ENCODE peak calls at places on chromosomes 1 and 21, in four cellular contexts. P is K562, H is HepG2, K is GM12878. U is an unnamed sample.

GRCh38 chr1:210362526-210362925 is 33.8 kb downstream of the HHAT start:
- DNase-seq in P (no peak), H (no peak), K (no peak), U (no peak)

GRCh38 chr21:45157932-45158331 is 83.6 kb downstream of the ADARB1 start:
- DNase-seq in P (no peak), H (no peak), K (no peak), U (no peak)

GRCh38 chr21:38139380-38140168 is 117.2 kb upstream of the KCNJ15 start:
- DNase-seq in P (no peak), H (peak; percentile 7), K (no peak), U (peak; percentile 66)

GRCh38 chr1:38581396-38581795 is 278.2 kb downstream of the RRAGC start:
- DNase-seq in P (no peak), H (no peak), K (no peak), U (no peak)

GRCh38 chr1:92439291-92439690 is 47.4 kb downstream of the GFI1 start:
- DNase-seq in P (no peak), H (no peak), K (peak; percentile 13), U (no peak)

GRCh38 chr1:101139130-101139529 is 97.7 kb upstream of the S1PR1 start:
- DNase-seq in P (no peak), H (no peak), K (no peak), U (no peak)

GRCh38 chr1:206911064-206911663 is 10.6 kb downstream of the FCMR start:
- DNase-seq in P (peak; percentile 86), H (peak; percentile 16), K (no peak), U (peak; percentile 85)

GRCh38 chr1:188043536-188044245 is 1214.9 kb downstream of the PLA2G4A start:
- DNase-seq in P (no peak), H (no peak), K (no peak), U (no peak)

GRCh38 chr21:42592156-42592820 is 61.1 kb upstream of the PDE9A start:
- DNase-seq in P (no peak), H (no peak), K (no peak), U (no peak)

GRCh38 chr1:66968574-66968973 is 43.8 kb downstream of the MIER1 start:
- DNase-seq in P (no peak), H (no peak), K (no peak), U (no peak)

GRCh38 chr1:32761253-32761877 is 55.8 kb downstream of the YARS1 start:
- DNase-seq in P (peak; percentile 81), H (no peak), K (peak; percentile 26), U (no peak)

GRCh38 chr1:222240536-222241181 is 307.2 kb downstream of the HHIPL2 start:
- DNase-seq in P (no peak), H (no peak), K (no peak), U (no peak)

GRCh38 chr1:53307037-53307436 is 20.8 kb downstream of the LRP8 start:
- DNase-seq in P (no peak), H (no peak), K (no peak), U (no peak)

GRCh38 chr1:30658014-30658336 is 65.4 kb downstream of the MATN1 start:
- DNase-seq in P (no peak), H (no peak), K (no peak), U (no peak)

GRCh38 chr1:30661311-30661710 is 62.1 kb downstream of the MATN1 start:
- DNase-seq in P (no peak), H (no peak), K (no peak), U (no peak)

GRCh38 chr1:30660241-30660640 is 63.1 kb downstream of the MATN1 start:
- DNase-seq in P (no peak), H (no peak), K (no peak), U (no peak)

GRCh38 chr1:30657131-30658013 is 66.0 kb downstream of the MATN1 start:
- DNase-seq in P (no peak), H (no peak), K (no peak), U (no peak)

DNA sequence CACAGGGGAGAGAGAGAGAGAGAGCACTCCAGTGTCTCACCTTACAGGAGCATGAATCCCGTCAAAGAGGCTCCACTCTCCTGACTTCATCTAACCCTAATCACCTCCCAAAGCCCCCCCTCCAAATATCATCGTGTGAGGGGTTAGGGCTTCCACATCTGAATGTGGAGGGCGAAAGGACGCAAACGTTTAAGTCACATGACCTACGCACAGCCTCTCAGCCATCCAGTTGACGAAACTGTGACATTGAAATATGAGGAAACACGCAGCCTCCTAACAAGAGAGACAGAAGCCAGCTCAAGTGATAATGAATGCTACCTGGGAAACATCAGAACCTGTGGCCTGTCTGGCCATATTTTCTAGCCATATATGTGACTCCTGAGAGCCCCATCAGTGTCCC is 63.7 kb downstream of the MATN1 start:
- DNase-seq in P (no peak), H (no peak), K (no peak), U (no peak)
- TF ChIP-seq CHD2 in P (no peak), H (no peak), K (no peak), U (no peak)

GRCh38 chr1:74505133-74505532 is 7.3 kb downstream of the LRRC53 start:
- DNase-seq in P (no peak), H (no peak), K (no peak), U (no peak)
- TF ChIP-seq ESRRA in P (no peak), H (no peak), K (no peak), U (no peak)

GRCh38 chr1:94949681-94950661 is 23.1 kb upstream of the CNN3 start:
- DNase-seq in P (no peak), H (peak; percentile 79), K (no peak), U (no peak)
- TF ChIP-seq CHD2 in P (no peak), H (no peak), K (no peak), U (no peak)

GRCh38 chr21:33734326-33734725 is 92.0 kb downstream of the ITSN1 start:
- DNase-seq in P (no peak), H (no peak), K (no peak), U (no peak)

GRCh38 chr21:33729631-33730030 is 87.3 kb downstream of the ITSN1 start:
- DNase-seq in P (no peak), H (no peak), K (no peak), U (no peak)

GRCh38 chr21:33731447-33731846 is 89.1 kb downstream of the ITSN1 start:
- DNase-seq in P (no peak), H (no peak), K (no peak), U (no peak)

GRCh38 chr21:33734818-33735217 is 92.5 kb downstream of the ITSN1 start:
- DNase-seq in P (no peak), H (no peak), K (no peak), U (no peak)

GRCh38 chr21:33732038-33732437 is 89.7 kb downstream of the ITSN1 start:
- DNase-seq in P (no peak), H (no peak), K (no peak), U (no peak)
- TF ChIP-seq ESRRA in P (no peak), H (no peak), K (no peak), U (no peak)

GRCh38 chr1:172135076-172135672 is 285.3 kb upstream of the C1orf105 start:
- DNase-seq in P (peak; percentile 26), H (peak; percentile 32), K (no peak), U (peak; percentile 37)
- TF ChIP-seq CHD2 in P (no peak), H (no peak), K (no peak), U (no peak)

GRCh38 chr21:41542727-41543126 is 34.8 kb upstream of the TMPRSS2 start:
- DNase-seq in P (no peak), H (no peak), K (no peak), U (no peak)

GRCh38 chr21:41536076-41536826 is 28.3 kb upstream of the TMPRSS2 start:
- DNase-seq in P (no peak), H (no peak), K (no peak), U (no peak)

GRCh38 chr21:41536827-41537103 is 28.8 kb upstream of the TMPRSS2 start:
- DNase-seq in P (no peak), H (no peak), K (no peak), U (no peak)

DNA sequence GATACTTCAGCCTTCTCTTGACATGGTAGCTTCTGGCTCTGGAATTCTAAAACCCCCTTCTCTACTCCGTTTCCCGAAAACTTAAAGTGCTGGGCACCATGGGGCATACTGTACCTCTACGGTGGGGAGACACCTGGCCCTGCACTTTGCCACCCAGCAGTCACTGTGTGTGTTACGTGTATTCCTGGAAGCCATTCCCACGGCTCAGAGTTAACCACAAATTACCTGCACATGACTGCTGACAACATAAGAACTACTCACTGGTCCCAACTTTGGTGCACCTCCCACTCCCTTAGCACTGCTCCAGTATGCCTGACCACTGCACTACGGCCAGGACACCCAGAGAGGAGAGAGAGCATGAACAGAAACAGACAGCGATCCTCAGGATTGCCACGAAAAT is 29.4 kb upstream of the TMPRSS2 start:
- DNase-seq in P (no peak), H (no peak), K (no peak), U (no peak)
- TF ChIP-seq ESRRA in P (no peak), H (no peak), K (no peak), U (no peak)